ENCODE peak calls at places on chromosomes 2 and 18, in four cellular contexts. L is neuronal stem cell, B is H9, G is H1. V is an unnamed sample.

GRCh38 chr2:197615033-197615652 is 60.2 kb downstream of the RFTN2 start:
- DNase-seq in B (no peak), G (no peak), L (no peak), V (no peak)

GRCh38 chr18:21303913-21304312 is 61.9 kb downstream of the GREB1L start:
- DNase-seq in L (no peak), G (no peak), B (no peak), V (peak)

GRCh38 chr18:62784966-62785413 is 69.6 kb downstream of the PHLPP1 start:
- DNase-seq in G (no peak), L (no peak), B (no peak), V (peak)

GRCh38 chr2:216713691-216714411 is 18.5 kb upstream of the IGFBP5 start:
- DNase-seq in B (no peak), L (no peak), G (no peak), V (no peak)

GRCh38 chr2:240236217-240237111 is 96.0 kb upstream of the OTOS start:
- DNase-seq in G (peak), L (no peak), B (peak), V (no peak)

GRCh38 chr2:230925879-230926765 is 1.1 kb upstream of the GPR55 start:
- DNase-seq in B (peak), G (no peak), L (no peak), V (no peak)

GRCh38 chr2:127428815-127429109 is 10.5 kb downstream of the PROC start:
- DNase-seq in B (no peak), L (no peak), G (no peak), V (no peak)

GRCh38 chr2:121961761-121962160 is 206.3 kb downstream of the TSN start:
- DNase-seq in B (no peak), G (no peak), L (no peak), V (no peak)

GRCh38 chr2:125224188-125224587 is 1199.1 kb downstream of the CNTNAP5 start:
- DNase-seq in B (no peak), L (no peak), G (no peak), V (no peak)

GRCh38 chr2:195566201-195566600 is 90.8 kb upstream of the SLC39A10 start:
- DNase-seq in L (no peak), B (no peak), G (no peak), V (no peak)

DNA sequence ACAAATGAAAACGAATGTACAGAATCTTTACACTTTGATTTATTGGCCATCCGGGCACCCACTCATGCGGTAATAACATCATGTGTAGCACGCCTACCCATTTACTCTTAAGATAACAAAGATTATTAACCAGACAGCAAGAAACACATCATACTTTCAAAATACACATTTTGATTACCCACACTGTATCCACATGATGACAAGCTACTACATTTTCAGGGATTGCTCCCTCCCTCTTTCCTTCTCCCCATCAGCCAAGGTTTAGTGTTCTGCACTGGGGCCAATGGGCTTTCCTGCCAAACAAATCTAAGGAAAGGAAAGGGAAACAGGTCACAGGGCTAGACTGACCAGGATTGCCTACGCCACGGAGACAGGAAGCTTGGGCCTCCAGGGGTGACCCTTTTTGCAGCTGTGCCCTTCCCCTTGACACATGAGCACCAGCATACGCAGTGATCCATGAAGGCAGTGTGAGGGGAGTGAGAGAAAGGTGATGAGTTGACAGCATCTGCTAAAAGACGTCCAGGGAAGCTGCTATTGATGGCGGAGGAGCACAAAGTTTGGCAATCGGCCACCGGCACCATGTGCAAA is 76.5 kb downstream of the ZNF521 start:
- DNase-seq in B (no peak), L (no peak), G (no peak), V (no peak)
- H2AK5ac ChIP-seq in B (no peak), L (no peak), G (no peak), V (no peak)

DNA sequence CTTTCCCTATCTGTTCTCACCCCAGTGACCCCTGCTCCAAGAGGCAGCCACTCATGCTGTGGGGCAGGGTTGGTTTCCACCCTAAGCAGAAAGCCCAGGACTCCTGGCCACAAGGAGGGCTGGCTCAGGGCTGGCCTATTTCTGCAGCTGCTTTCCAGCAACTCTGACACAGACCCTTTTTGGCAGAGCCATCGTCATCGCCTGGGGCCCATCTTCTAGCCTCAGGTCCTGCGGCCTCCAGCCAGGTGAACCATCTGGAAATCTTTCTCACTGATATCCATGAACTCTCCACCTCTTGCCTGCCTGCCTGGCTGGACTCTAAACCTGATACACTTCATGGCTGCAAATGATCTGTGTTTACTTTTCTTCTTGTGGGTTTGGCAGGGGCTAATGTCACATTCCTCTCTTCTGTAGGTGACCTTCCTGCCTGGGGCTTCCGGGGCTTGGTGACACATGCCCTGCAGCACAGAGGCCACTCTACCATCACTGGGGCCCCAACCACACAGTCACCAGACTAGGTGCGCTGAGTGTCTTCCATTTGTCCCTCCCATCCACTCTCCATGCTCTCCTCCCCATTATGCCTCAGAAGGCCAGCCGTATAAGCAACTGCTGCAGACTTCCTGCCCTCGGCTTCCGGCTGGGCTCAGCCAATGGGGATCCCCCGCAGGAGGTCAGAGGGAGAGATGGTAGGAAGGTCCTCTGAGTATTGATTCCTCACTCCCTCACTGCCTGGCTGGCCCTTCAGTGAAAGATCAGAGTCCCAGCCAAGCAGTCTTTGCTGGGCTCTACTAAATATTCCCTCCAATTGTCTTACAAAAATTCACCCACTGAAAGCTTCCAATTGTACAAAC is 9.7 kb upstream of the COPS8 start:
- DNase-seq in G (no peak), B (no peak), L (no peak), V (no peak)
- H2BK12ac ChIP-seq in G (no peak), B (no peak), L (no peak), V (no peak)

DNA sequence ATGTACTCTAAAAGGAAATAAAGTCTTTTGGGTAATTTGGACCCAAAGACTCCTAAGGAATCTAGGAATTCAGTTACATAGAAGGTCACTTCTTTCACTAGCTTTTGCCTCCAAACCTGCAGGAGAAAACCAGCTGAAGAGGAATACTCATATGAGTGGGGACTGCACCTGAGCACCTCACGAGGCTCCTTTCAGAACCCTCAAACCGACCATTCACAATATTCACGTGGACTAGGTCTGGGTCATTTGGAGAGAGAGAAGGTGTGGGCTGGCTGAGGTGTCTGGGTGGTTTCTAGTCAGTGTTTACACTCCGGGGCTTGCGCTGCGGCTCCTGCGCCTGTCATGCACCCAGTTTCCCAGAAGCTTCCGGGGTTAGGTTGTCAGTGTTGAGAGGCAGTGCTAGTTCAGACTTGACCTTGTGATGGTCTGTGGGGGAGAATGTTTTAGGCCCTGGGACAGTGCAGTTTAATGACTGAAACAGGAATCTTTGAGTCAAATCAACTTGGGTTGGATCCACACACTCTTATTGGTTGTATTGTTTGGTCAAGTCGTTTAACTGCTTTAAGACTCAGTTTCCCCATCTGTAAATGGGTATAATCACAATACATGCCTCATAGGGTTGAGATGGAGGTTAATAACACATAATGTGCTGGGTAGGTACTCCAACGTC is 78.4 kb downstream of the LIMS1 start:
- DNase-seq in G (no peak), L (no peak), B (no peak), V (no peak)
- H3K14ac ChIP-seq in G (no peak), L (no peak), B (no peak), V (no peak)

DNA sequence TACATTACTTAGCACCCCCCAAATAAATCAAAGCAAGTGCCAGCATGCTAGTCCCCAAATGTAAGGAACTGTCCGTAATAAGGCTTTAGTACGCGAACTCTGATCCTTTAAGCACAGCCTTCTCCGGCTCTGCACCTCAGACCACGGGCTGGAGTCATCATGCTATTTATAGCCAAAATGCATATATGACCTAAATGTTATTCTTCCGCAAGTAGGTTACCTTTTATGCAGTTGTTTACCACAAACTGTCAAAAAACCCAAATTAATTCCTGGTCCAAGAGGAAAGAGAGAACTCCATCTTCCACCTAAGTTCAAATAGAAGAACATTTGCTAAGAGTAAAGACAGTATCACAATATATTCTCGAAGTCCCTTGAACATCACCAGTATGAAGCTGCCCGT is 42.7 kb downstream of the ZNF516 start:
- DNase-seq in B (no peak), G (no peak), L (no peak), V (no peak)
- H2AK5ac ChIP-seq in B (no peak), G (no peak), L (no peak), V (no peak)

GRCh38 chr2:120720746-120721145 is 14.9 kb upstream of the GLI2 start:
- DNase-seq in B (peak), G (no peak), L (no peak), V (no peak)
- H2BK12ac ChIP-seq in B (no peak), G (no peak), L (no peak), V (no peak)

GRCh38 chr2:159795781-159796667 is 2.0 kb downstream of the CD302 start:
- DNase-seq in L (no peak), B (no peak), G (no peak), V (no peak)

GRCh38 chr2:159799833-159800232 is 1.8 kb upstream of the CD302 start:
- DNase-seq in L (no peak), B (no peak), G (no peak), V (no peak)

GRCh38 chr2:159801925-159802324 is 3.9 kb upstream of the CD302 start:
- DNase-seq in G (no peak), L (no peak), B (no peak), V (no peak)

GRCh38 chr2:159798376-159798724 is 342 bp upstream of the CD302 start:
- DNase-seq in B (no peak), L (no peak), G (no peak), V (no peak)

DNA sequence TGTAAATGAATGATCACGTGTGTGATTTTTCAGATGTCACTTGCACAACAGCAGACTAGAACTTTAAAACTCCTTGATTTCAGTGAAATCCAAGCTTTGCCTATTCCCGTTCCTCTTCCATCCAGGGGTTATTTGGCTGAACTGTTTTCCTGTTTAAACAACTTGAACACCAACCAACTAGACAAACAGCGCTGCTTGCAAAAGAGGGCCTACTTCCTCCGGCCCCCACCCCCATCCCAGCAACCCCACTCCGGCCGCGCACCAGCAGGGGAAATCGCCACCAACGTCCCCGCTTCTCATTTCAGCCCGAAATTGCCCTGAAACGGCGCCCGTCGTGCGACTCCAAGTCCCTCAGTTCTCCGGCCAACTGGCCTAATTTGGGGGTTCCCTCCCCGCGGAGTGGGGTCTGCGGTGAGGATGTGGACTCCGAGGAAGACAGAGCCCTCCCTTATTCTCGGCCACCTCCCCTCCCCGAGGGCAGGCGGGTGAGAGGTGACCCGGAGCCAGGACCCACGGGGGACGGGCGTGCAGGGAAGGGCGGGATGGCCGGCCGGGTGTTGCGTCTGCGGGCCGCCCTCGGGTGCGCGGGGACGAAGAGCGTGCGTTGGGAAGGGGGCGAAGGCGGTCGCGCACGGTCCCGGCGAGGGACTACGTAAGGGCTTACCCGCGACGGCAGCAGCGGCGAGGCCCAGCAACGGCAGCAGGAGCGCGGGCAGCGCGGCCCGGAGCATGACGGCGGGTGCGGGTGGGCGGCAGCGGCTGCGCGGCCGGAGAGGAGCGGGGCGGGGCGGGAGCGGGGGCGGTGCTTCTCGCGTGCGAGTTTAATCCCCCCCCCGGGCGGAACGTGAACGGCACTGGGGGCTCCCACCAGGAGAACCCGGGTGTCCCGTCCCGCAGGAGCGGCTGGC is at the start of gene CD302:
- DNase-seq in L (peak), B (peak), G (peak), V (peak)
- H3K14ac ChIP-seq in L (peak), B (peak), G (no peak), V (no peak)

GRCh38 chr18:49698596-49699025 is 114.7 kb downstream of the ACAA2 start:
- DNase-seq in G (no peak), B (no peak), L (no peak), V (no peak)
- H2AK5ac ChIP-seq in G (no peak), B (no peak), L (no peak), V (no peak)

V was measured in trophoblast cell.